ENCODE peak calls at places on chromosomes 3 and 15, in six cellular contexts. B, Q, J, F, N and D are unnamed samples.

GRCh38 chr15:39808909-39809308 is 26.3 kb upstream of the FSIP1 start:
- DNase-seq in J (no peak), Q (no peak), B (no peak), N (no peak), F (no peak), D (no peak)

GRCh38 chr3:25603703-25604102 is 61.0 kb downstream of the TOP2B start:
- DNase-seq in Q (no peak), N (peak; percentile 89), F (no peak), B (no peak), J (no peak), D (no peak)

GRCh38 chr3:141530133-141530768 is 43.4 kb downstream of the RASA2 start:
- DNase-seq in J (no peak), B (no peak), Q (no peak), F (peak; percentile 81), N (peak; percentile 64), D (no peak)

GRCh38 chr15:100734606-100735005 is 132.2 kb downstream of the ASB7 start:
- DNase-seq in Q (no peak), B (no peak), J (no peak), F (no peak), N (no peak), D (no peak)

GRCh38 chr15:73955326-73955725 is 29.1 kb downstream of the LOXL1 start:
- DNase-seq in F (no peak), B (no peak), J (no peak), Q (no peak), N (no peak), D (no peak)

GRCh38 chr3:152356870-152357276 is 88.1 kb downstream of the MBNL1 start:
- DNase-seq in B (no peak), Q (no peak), N (no peak), J (no peak), F (no peak), D (no peak)

GRCh38 chr3:107392549-107393165 is 15.4 kb downstream of the CCDC54 start:
- DNase-seq in J (no peak), B (no peak), N (peak; percentile 33), F (peak; percentile 66), Q (peak; percentile 57), D (no peak)

GRCh38 chr15:45138814-45139765 is 9.3 kb downstream of the DUOX1 start:
- DNase-seq in F (no peak), J (no peak), N (no peak), Q (no peak), B (no peak), D (no peak)

GRCh38 chr3:71989165-71989564 is 204.2 kb upstream of the PROK2 start:
- DNase-seq in B (no peak), N (peak; percentile 11), F (peak; percentile 13), Q (peak; percentile 44), J (no peak), D (no peak)

DNA sequence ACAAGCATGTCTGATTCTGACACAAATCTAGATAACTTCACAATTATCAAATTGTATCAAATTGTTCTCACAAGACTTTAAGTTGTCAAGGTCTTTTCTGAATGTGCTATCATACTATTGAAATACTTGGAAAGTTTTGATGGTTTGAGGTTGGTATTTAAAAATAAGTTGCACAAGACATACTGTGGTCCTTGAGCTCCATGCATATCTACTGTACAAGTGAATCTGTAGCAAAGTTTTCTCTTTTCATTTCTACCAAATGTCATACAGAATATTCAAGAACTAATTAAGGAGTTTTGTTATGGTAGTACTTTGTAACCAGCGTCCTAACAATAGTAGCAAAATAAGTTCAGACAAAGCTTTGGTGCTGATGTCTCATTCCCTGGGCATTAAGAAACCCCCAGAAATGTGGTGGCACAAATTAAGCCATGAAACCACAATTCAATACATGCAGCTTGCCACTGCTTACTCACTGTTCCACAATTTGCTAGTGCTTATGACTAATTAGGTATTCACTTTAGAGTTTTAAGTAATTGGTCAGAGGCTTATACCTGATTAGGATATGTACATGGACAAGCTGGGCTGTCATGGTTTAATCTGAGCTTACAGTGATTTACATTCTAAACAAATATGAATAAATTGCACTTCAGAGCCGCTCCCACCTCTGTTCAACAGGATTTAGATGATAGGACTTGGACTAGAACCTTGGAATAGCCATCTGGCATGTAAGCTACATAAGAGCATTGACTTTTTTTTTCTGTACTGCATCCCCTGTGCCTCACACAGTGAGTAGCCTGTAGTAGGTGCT is 8.8 kb downstream of the TBC1D23 start:
- DNase-seq in F (peak; percentile 94), B (no peak), J (no peak), Q (no peak), N (peak; percentile 93), D (no peak)
- H2BK15ac ChIP-seq in F (peak overlapping the region; percentile 16), B (no peak overlapping the region), J (no peak overlapping the region), Q (no peak overlapping the region), N (no peak overlapping the region), D (no peak overlapping the region)

DNA sequence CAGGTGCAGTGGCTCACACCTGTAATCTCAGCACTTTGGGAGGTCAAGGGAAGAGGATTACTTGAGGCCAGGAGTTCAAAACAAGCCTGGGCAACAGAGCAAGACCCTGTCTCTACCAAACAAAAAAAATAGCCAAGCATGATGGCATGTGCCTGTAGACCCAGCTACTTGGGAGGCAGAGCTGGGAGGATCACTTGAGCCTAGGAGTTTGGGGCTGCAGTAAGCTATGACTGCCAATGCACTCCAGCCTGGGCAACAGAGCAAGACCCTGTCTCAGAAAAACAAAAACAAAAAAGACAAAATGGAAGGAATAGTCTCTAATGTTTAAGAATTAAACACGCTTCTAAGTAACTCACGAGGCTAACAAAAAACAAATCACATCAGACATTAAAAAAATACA is 106.5 kb downstream of the DLG1 start:
- DNase-seq in N (no peak), Q (no peak), J (no peak), B (no peak), F (no peak), D (no peak)
- H2BK15ac ChIP-seq in N (no peak overlapping the region), Q (no peak overlapping the region), J (no peak overlapping the region), B (no peak overlapping the region), F (no peak overlapping the region), D (no peak overlapping the region)

GRCh38 chr3:101509276-101509675 is 3.7 kb downstream of the SENP7 start:
- DNase-seq in Q (no peak), N (peak; percentile 36), B (no peak), J (no peak), F (no peak), D (no peak)
- H2BK15ac ChIP-seq in Q (no peak overlapping the region), N (no peak overlapping the region), B (no peak overlapping the region), J (no peak overlapping the region), F (no peak overlapping the region), D (no peak overlapping the region)

GRCh38 chr15:68230157-68231100 is 901 bp upstream of the CLN6 start:
- DNase-seq in Q (no peak), B (no peak), F (peak; percentile 10), J (no peak), N (peak; percentile 18), D (no peak)

GRCh38 chr15:68234060-68234459 is 4.5 kb upstream of the CLN6 start:
- DNase-seq in Q (peak; percentile 62), N (peak; percentile 20), F (peak; percentile 33), J (no peak), B (no peak), D (no peak)

GRCh38 chr15:68235022-68235421 is 5.5 kb upstream of the CLN6 start:
- DNase-seq in B (no peak), F (no peak), J (no peak), Q (no peak), N (no peak), D (no peak)

GRCh38 chr15:68231102-68231818 is 1.7 kb upstream of the CLN6 start:
- DNase-seq in N (no peak), F (no peak), Q (no peak), J (no peak), B (no peak), D (no peak)

GRCh38 chr15:68232937-68233336 is 3.4 kb upstream of the CLN6 start:
- DNase-seq in B (no peak), N (no peak), J (no peak), F (no peak), Q (no peak), D (no peak)
- H2BK15ac ChIP-seq in B (no peak overlapping the region), N (no peak overlapping the region), J (no peak overlapping the region), F (no peak overlapping the region), Q (no peak overlapping the region), D (no peak overlapping the region)

DNA sequence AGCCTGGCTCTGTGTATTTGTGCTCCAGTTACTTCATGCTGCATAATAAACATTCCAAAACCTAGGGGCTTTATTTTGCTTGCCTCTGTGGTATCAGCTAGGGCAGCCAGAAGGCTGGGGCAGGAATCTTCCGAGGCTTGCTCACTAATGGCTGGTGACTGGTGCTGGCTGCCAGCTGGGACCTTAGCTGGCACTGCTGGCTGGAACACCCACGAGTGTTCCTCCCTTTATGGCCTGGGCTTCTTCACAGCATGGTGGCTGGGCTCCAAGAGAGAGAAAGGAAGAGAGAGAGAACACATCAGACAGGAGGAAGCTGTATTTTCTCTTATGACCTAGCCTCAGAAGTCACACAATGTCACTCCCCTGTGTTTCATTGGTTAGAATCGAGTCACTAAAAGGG is 23.9 kb upstream of the CDCP1 start:
- DNase-seq in J (no peak), F (no peak), N (no peak), B (no peak), Q (no peak), D (no peak)
- H2BK15ac ChIP-seq in J (no peak overlapping the region), F (peak overlapping the region; percentile 77), N (no peak overlapping the region), B (no peak overlapping the region), Q (no peak overlapping the region), D (no peak overlapping the region)

DNA sequence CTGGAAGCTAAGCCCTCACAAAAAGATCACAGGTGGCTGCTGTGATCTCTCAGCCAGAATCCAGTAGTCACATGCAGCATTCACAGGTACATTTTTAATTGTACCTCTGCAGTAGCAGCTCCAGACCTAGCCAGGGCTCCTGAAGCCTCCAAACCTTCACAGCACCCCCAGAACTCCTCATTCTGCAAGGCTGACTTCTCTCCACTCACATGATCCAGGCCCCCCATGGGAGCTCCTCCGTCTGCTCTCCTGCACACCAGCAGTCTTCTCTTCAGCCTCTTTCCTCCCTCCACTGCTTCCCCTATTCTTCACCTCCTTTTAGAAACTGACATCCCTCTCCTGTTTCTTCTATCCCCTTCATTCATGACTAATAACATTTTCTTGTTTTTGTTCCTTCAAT is 13.2 kb upstream of the CPEB1 start:
- DNase-seq in F (no peak), N (no peak), B (no peak), Q (no peak), J (no peak), D (no peak)
- H2BK15ac ChIP-seq in F (no peak overlapping the region), N (no peak overlapping the region), B (no peak overlapping the region), Q (no peak overlapping the region), J (no peak overlapping the region), D (no peak overlapping the region)

DNA sequence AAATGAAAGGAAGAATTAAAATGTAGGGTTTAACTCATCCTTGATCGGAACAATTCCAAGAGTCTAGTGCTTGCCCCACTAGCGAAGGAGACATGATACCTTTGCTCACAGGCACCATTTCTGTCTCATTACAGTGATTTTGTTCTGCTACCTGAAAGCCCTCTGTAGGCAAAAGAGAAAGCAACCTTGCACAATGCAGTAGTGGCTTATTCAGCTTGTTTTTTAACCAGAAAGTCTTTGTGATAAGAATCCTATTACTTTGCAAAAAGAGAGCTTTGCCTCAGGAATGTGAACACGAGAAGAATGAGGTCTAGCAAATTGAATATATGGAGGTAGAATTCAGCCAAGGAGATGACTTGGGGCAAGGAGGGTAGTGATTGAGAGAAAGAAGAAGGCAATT is 684.4 kb downstream of the GRM7 start:
- DNase-seq in F (no peak), Q (no peak), B (no peak), J (no peak), N (no peak), D (no peak)
- H2BK15ac ChIP-seq in F (no peak overlapping the region), Q (no peak overlapping the region), B (no peak overlapping the region), J (no peak overlapping the region), N (no peak overlapping the region), D (no peak overlapping the region)

GRCh38 chr3:113340785-113341184 is 100.5 kb downstream of the CFAP44 start:
- DNase-seq in Q (no peak), N (no peak), F (no peak), B (no peak), J (no peak), D (no peak)
- H2BK15ac ChIP-seq in Q (no peak overlapping the region), N (no peak overlapping the region), F (no peak overlapping the region), B (no peak overlapping the region), J (no peak overlapping the region), D (no peak overlapping the region)

GRCh38 chr3:112739252-112739945 is 98.5 kb upstream of the CCDC80 start:
- DNase-seq in Q (no peak), J (no peak), N (no peak), B (no peak), F (peak; percentile 50), D (no peak)
- H2BK15ac ChIP-seq in Q (no peak overlapping the region), J (no peak overlapping the region), N (no peak overlapping the region), B (no peak overlapping the region), F (peak overlapping the region; percentile 4), D (no peak overlapping the region)